ENCODE peak calls at places on chromosome 12, in seven cellular contexts. One of them, this sample, is unnamed.

GRCh38 chr12:48988030-48988649 is 10.0 kb downstream of the WNT1 start:
- DNase-seq in naive thymus-derived CD4-positive, alpha-beta T cell: peak; percentile 60
- DNase-seq in tibial nerve: peak; percentile 51
- DNase-seq in uterus: no peak
- DNase-seq in neural progenitor cell: peak; percentile 87
- DNase-seq in stomach: peak; percentile 74
- DNase-seq in CD4-positive, alpha-beta memory T cell: peak; percentile 64
- DNase-seq in this sample: peak; percentile 63

GRCh38 chr12:115070313-115070712 is 386.3 kb upstream of the TBX3 start:
- DNase-seq in CD4-positive, alpha-beta memory T cell: no peak
- DNase-seq in tibial nerve: no peak
- DNase-seq in neural progenitor cell: no peak
- DNase-seq in uterus: no peak
- DNase-seq in stomach: no peak
- DNase-seq in naive thymus-derived CD4-positive, alpha-beta T cell: no peak
- DNase-seq in this sample: no peak

GRCh38 chr12:49348781-49349180 is 2.1 kb downstream of the DNAJC22 start:
- DNase-seq in naive thymus-derived CD4-positive, alpha-beta T cell: no peak
- DNase-seq in CD4-positive, alpha-beta memory T cell: no peak
- DNase-seq in tibial nerve: no peak
- DNase-seq in neural progenitor cell: no peak
- DNase-seq in uterus: no peak
- DNase-seq in stomach: peak; percentile 17
- DNase-seq in this sample: no peak

GRCh38 chr12:28631831-28632230 is 441.6 kb downstream of the CCDC91 start:
- DNase-seq in naive thymus-derived CD4-positive, alpha-beta T cell: no peak
- DNase-seq in neural progenitor cell: no peak
- DNase-seq in CD4-positive, alpha-beta memory T cell: no peak
- DNase-seq in tibial nerve: no peak
- DNase-seq in stomach: no peak
- DNase-seq in uterus: no peak
- DNase-seq in this sample: no peak

GRCh38 chr12:124387510-124387855 is 92.6 kb downstream of the RFLNA start:
- DNase-seq in uterus: peak; percentile 38
- DNase-seq in CD4-positive, alpha-beta memory T cell: no peak
- DNase-seq in neural progenitor cell: no peak
- DNase-seq in naive thymus-derived CD4-positive, alpha-beta T cell: no peak
- DNase-seq in tibial nerve: no peak
- DNase-seq in stomach: peak; percentile 82
- DNase-seq in this sample: no peak

GRCh38 chr12:92421042-92421441 is 275.4 kb upstream of the BTG1 start:
- DNase-seq in tibial nerve: no peak
- DNase-seq in naive thymus-derived CD4-positive, alpha-beta T cell: no peak
- DNase-seq in CD4-positive, alpha-beta memory T cell: no peak
- DNase-seq in stomach: no peak
- DNase-seq in neural progenitor cell: no peak
- DNase-seq in uterus: no peak
- DNase-seq in this sample: no peak

GRCh38 chr12:55771736-55772135 is 28.8 kb downstream of the GDF11 start:
- DNase-seq in uterus: no peak
- DNase-seq in CD4-positive, alpha-beta memory T cell: no peak
- DNase-seq in tibial nerve: no peak
- DNase-seq in stomach: no peak
- DNase-seq in neural progenitor cell: no peak
- DNase-seq in naive thymus-derived CD4-positive, alpha-beta T cell: no peak
- DNase-seq in this sample: no peak

GRCh38 chr12:59149995-59150642 is 229.8 kb upstream of the LRIG3 start:
- DNase-seq in stomach: no peak
- DNase-seq in tibial nerve: no peak
- DNase-seq in neural progenitor cell: peak; percentile 91
- DNase-seq in uterus: peak; percentile 20
- DNase-seq in CD4-positive, alpha-beta memory T cell: peak; percentile 18
- DNase-seq in naive thymus-derived CD4-positive, alpha-beta T cell: no peak
- DNase-seq in this sample: no peak

GRCh38 chr12:101823891-101824290 is 6.9 kb downstream of the GNPTAB start:
- DNase-seq in naive thymus-derived CD4-positive, alpha-beta T cell: peak; percentile 28
- DNase-seq in CD4-positive, alpha-beta memory T cell: peak; percentile 78
- DNase-seq in stomach: peak; percentile 53
- DNase-seq in neural progenitor cell: peak; percentile 70
- DNase-seq in tibial nerve: no peak
- DNase-seq in uterus: no peak
- DNase-seq in this sample: peak; percentile 72

GRCh38 chr12:113474635-113475436 is 3.2 kb upstream of the LHX5 start:
- DNase-seq in stomach: no peak
- DNase-seq in CD4-positive, alpha-beta memory T cell: no peak
- DNase-seq in uterus: no peak
- DNase-seq in neural progenitor cell: peak; percentile 50
- DNase-seq in naive thymus-derived CD4-positive, alpha-beta T cell: no peak
- DNase-seq in tibial nerve: no peak
- DNase-seq in this sample: no peak

GRCh38 chr12:503111-503761 is 43.5 kb downstream of the B4GALNT3 start:
- DNase-seq in CD4-positive, alpha-beta memory T cell: no peak
- DNase-seq in uterus: no peak
- DNase-seq in naive thymus-derived CD4-positive, alpha-beta T cell: no peak
- DNase-seq in tibial nerve: no peak
- DNase-seq in neural progenitor cell: no peak
- DNase-seq in stomach: peak; percentile 84
- DNase-seq in this sample: peak; percentile 86

GRCh38 chr12:6315184-6315583 is 4.7 kb downstream of the PLEKHG6 start:
- DNase-seq in tibial nerve: no peak
- DNase-seq in CD4-positive, alpha-beta memory T cell: no peak
- DNase-seq in neural progenitor cell: no peak
- DNase-seq in stomach: no peak
- DNase-seq in uterus: no peak
- DNase-seq in naive thymus-derived CD4-positive, alpha-beta T cell: no peak
- DNase-seq in this sample: no peak

GRCh38 chr12:75438052-75438754 is 42.4 kb upstream of the GLIPR1 start:
- DNase-seq in CD4-positive, alpha-beta memory T cell: peak; percentile 35
- DNase-seq in stomach: no peak
- DNase-seq in naive thymus-derived CD4-positive, alpha-beta T cell: no peak
- DNase-seq in neural progenitor cell: no peak
- DNase-seq in uterus: no peak
- DNase-seq in tibial nerve: no peak
- DNase-seq in this sample: no peak

GRCh38 chr12:130463818-130464663 is 126.4 kb downstream of the PIWIL1 start:
- DNase-seq in tibial nerve: no peak
- DNase-seq in CD4-positive, alpha-beta memory T cell: no peak
- DNase-seq in stomach: no peak
- DNase-seq in naive thymus-derived CD4-positive, alpha-beta T cell: no peak
- DNase-seq in neural progenitor cell: no peak
- DNase-seq in uterus: no peak
- DNase-seq in this sample: no peak

GRCh38 chr12:14185441-14186192 is 179.9 kb upstream of the ATF7IP start:
- DNase-seq in tibial nerve: no peak
- DNase-seq in naive thymus-derived CD4-positive, alpha-beta T cell: no peak
- DNase-seq in stomach: peak; percentile 32
- DNase-seq in CD4-positive, alpha-beta memory T cell: peak; percentile 15
- DNase-seq in neural progenitor cell: peak; percentile 81
- DNase-seq in uterus: no peak
- DNase-seq in this sample: no peak

GRCh38 chr12:64883264-64884163 is 59.1 kb downstream of the TBC1D30 start:
- DNase-seq in neural progenitor cell: peak; percentile 35
- DNase-seq in tibial nerve: no peak
- DNase-seq in uterus: no peak
- DNase-seq in stomach: no peak
- DNase-seq in naive thymus-derived CD4-positive, alpha-beta T cell: no peak
- DNase-seq in CD4-positive, alpha-beta memory T cell: no peak
- DNase-seq in this sample: no peak

GRCh38 chr12:11228268-11228879 is 41.1 kb downstream of the PRB3 start:
- DNase-seq in uterus: no peak
- DNase-seq in neural progenitor cell: peak; percentile 77
- DNase-seq in tibial nerve: no peak
- DNase-seq in naive thymus-derived CD4-positive, alpha-beta T cell: no peak
- DNase-seq in stomach: peak; percentile 35
- DNase-seq in CD4-positive, alpha-beta memory T cell: peak; percentile 7
- DNase-seq in this sample: no peak

GRCh38 chr12:54003625-54004024 is 3.7 kb downstream of the HOXC9 start:
- DNase-seq in naive thymus-derived CD4-positive, alpha-beta T cell: no peak
- DNase-seq in tibial nerve: no peak
- DNase-seq in stomach: no peak
- DNase-seq in neural progenitor cell: no peak
- DNase-seq in uterus: no peak
- DNase-seq in CD4-positive, alpha-beta memory T cell: no peak
- DNase-seq in this sample: no peak

GRCh38 chr12:54004063-54004840 is 4.3 kb downstream of the HOXC9 start:
- DNase-seq in neural progenitor cell: no peak
- DNase-seq in uterus: no peak
- DNase-seq in naive thymus-derived CD4-positive, alpha-beta T cell: no peak
- DNase-seq in stomach: no peak
- DNase-seq in tibial nerve: no peak
- DNase-seq in CD4-positive, alpha-beta memory T cell: no peak
- DNase-seq in this sample: no peak

GRCh38 chr12:54001283-54002187 is 1.6 kb downstream of the HOXC9 start:
- DNase-seq in CD4-positive, alpha-beta memory T cell: no peak
- DNase-seq in uterus: no peak
- DNase-seq in neural progenitor cell: no peak
- DNase-seq in naive thymus-derived CD4-positive, alpha-beta T cell: no peak
- DNase-seq in stomach: no peak
- DNase-seq in tibial nerve: no peak
- DNase-seq in this sample: no peak

GRCh38 chr12:54002278-54002914 is 2.4 kb downstream of the HOXC9 start:
- DNase-seq in naive thymus-derived CD4-positive, alpha-beta T cell: no peak
- DNase-seq in stomach: no peak
- DNase-seq in uterus: no peak
- DNase-seq in tibial nerve: no peak
- DNase-seq in neural progenitor cell: no peak
- DNase-seq in CD4-positive, alpha-beta memory T cell: no peak
- DNase-seq in this sample: no peak

GRCh38 chr12:54002915-54003339 is 3.0 kb downstream of the HOXC9 start:
- DNase-seq in stomach: no peak
- DNase-seq in CD4-positive, alpha-beta memory T cell: no peak
- DNase-seq in naive thymus-derived CD4-positive, alpha-beta T cell: no peak
- DNase-seq in tibial nerve: no peak
- DNase-seq in neural progenitor cell: no peak
- DNase-seq in uterus: no peak
- DNase-seq in this sample: no peak
- H3K4me1 ChIP-seq in stomach: peaks cover 33% of the 10 kb centered on the region
- H3K4me1 ChIP-seq in CD4-positive, alpha-beta memory T cell: peaks cover 20% of the 10 kb centered on the region
- H3K4me1 ChIP-seq in naive thymus-derived CD4-positive, alpha-beta T cell: peaks cover 11% of the 10 kb centered on the region
- H3K4me1 ChIP-seq in tibial nerve: no peaks in the 10 kb centered on the region
- H3K4me1 ChIP-seq in neural progenitor cell: no peaks in the 10 kb centered on the region
- H3K4me1 ChIP-seq in uterus: peaks cover 5% of the 10 kb centered on the region
- H3K4me1 ChIP-seq in this sample: peaks cover 28% of the 10 kb centered on the region

DNA sequence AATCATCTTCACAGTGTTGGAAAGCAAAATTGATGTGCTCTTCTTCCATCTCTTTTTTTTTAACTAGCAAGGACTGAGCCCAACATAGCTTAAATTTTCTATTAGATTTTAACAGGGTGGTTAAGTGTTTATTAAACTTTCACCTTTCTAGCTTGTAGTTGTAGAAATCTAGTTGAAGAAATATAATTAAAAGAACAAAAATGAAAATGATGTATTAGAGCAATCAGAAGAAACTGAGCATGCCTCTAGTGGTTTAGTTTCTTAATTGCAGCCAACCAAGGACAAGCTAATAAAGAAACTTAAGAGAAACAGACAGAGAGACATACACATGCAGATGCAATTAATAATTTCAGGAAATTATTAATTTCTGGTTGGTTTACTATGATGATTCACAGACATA is 673.0 kb upstream of the LMO3 start:
- DNase-seq in stomach: no peak
- DNase-seq in CD4-positive, alpha-beta memory T cell: no peak
- DNase-seq in naive thymus-derived CD4-positive, alpha-beta T cell: no peak
- DNase-seq in uterus: no peak
- DNase-seq in tibial nerve: no peak
- DNase-seq in neural progenitor cell: no peak
- DNase-seq in this sample: no peak
- H3K9me3 ChIP-seq in stomach: no peaks in the 10 kb centered on the region
- H3K9me3 ChIP-seq in CD4-positive, alpha-beta memory T cell: no peaks in the 10 kb centered on the region
- H3K9me3 ChIP-seq in naive thymus-derived CD4-positive, alpha-beta T cell: no peaks in the 10 kb centered on the region
- H3K9me3 ChIP-seq in uterus: no peaks in the 10 kb centered on the region
- H3K9me3 ChIP-seq in tibial nerve: no peaks in the 10 kb centered on the region
- H3K9me3 ChIP-seq in neural progenitor cell: no peaks in the 10 kb centered on the region
- H3K9me3 ChIP-seq in this sample: no peaks in the 10 kb centered on the region

GRCh38 chr12:52232916-52233461 is at the start of gene KRT7:
- DNase-seq in CD4-positive, alpha-beta memory T cell: no peak
- DNase-seq in tibial nerve: no peak
- DNase-seq in stomach: no peak
- DNase-seq in uterus: no peak
- DNase-seq in neural progenitor cell: peak; percentile 63
- DNase-seq in naive thymus-derived CD4-positive, alpha-beta T cell: no peak
- DNase-seq in this sample: no peak
- H3K27ac ChIP-seq in CD4-positive, alpha-beta memory T cell: no peak within 1 kb of the TSS
- H3K27ac ChIP-seq in tibial nerve: no peak within 1 kb of the TSS
- H3K27ac ChIP-seq in stomach: peak within 1 kb of the TSS; percentile 47
- H3K27ac ChIP-seq in uterus: no peak within 1 kb of the TSS
- H3K27ac ChIP-seq in neural progenitor cell: no peak within 1 kb of the TSS
- H3K27ac ChIP-seq in naive thymus-derived CD4-positive, alpha-beta T cell: no peak within 1 kb of the TSS
- H3K27ac ChIP-seq in this sample: no peak within 1 kb of the TSS

DNA sequence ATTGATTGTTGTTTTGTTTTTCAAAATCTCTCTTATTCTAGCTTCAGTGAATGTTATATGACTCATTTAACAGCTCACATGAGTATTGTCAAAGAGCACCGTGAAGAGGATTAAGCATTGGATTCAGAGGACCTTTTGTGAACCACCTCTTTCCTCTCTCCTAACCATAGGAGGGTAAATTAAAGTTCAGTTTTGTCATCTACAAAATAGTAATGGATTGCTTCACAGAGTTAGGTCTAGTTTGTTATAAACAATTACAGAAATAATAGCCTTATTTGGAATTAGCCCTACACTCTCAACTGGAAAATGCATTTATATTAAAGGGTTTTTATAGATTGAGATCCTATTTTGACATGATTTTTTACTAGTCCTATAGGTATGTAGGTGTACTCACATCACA is 997 bp upstream of the KERA start:
- DNase-seq in CD4-positive, alpha-beta memory T cell: no peak
- DNase-seq in tibial nerve: no peak
- DNase-seq in uterus: no peak
- DNase-seq in neural progenitor cell: no peak
- DNase-seq in naive thymus-derived CD4-positive, alpha-beta T cell: no peak
- DNase-seq in stomach: no peak
- DNase-seq in this sample: no peak
- H3K4me1 ChIP-seq in CD4-positive, alpha-beta memory T cell: no peaks in the 10 kb centered on the region
- H3K4me1 ChIP-seq in tibial nerve: no peaks in the 10 kb centered on the region
- H3K4me1 ChIP-seq in uterus: no peaks in the 10 kb centered on the region
- H3K4me1 ChIP-seq in neural progenitor cell: no peaks in the 10 kb centered on the region
- H3K4me1 ChIP-seq in naive thymus-derived CD4-positive, alpha-beta T cell: no peaks in the 10 kb centered on the region
- H3K4me1 ChIP-seq in stomach: no peaks in the 10 kb centered on the region
- H3K4me1 ChIP-seq in this sample: no peaks in the 10 kb centered on the region

DNA sequence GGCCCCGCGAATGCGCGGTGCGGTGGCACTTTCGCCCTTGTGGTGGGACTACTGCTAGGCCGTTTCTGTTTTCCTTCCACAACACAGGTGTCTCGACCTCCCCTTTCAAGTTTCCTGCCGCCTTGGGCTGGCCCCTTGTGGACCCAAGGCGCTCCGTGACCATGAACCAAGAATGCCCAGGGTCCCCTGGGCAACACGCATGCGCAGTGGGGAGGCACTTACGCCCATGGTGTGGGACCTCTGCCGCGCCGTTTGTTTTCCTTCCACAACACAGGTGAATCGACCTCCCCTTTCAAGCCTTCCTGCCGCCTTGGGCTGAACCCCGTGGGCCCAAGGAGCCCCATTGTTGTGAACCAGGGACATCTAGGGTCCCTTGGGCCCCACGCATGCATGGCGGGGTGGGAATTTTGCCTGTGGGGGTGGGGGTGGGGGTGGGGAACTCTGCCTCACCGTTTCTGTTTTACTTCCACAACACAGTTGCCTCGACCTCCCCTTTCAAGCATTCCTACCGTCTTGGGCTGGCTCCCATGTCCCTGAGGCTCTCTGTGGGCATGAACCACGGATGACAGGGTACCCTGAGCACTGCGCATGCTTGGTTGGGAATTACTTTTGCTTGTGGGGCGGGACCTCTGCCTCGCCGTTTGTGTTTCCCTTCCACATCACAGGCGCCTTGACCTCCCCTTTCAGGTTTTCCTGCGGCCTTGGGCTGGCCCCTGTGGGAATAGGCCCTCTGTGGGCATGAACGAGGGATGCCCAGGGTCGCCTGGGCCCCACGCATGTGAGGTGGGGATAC is 355.1 kb downstream of the ALG10 start:
- DNase-seq in naive thymus-derived CD4-positive, alpha-beta T cell: no peak
- DNase-seq in tibial nerve: no peak
- DNase-seq in stomach: no peak
- DNase-seq in uterus: no peak
- DNase-seq in CD4-positive, alpha-beta memory T cell: no peak
- DNase-seq in neural progenitor cell: no peak
- DNase-seq in this sample: no peak
- H3K9me3 ChIP-seq in naive thymus-derived CD4-positive, alpha-beta T cell: peaks cover 91% of the 10 kb centered on the region
- H3K9me3 ChIP-seq in tibial nerve: no peaks in the 10 kb centered on the region
- H3K9me3 ChIP-seq in stomach: peaks cover 98% of the 10 kb centered on the region
- H3K9me3 ChIP-seq in uterus: no peaks in the 10 kb centered on the region
- H3K9me3 ChIP-seq in CD4-positive, alpha-beta memory T cell: no peaks in the 10 kb centered on the region
- H3K9me3 ChIP-seq in neural progenitor cell: no peaks in the 10 kb centered on the region
- H3K9me3 ChIP-seq in this sample: peaks cover 35% of the 10 kb centered on the region